ENCODE peak calls at places on chromosomes 4 and X, in six cellular contexts. X is mammary epithelial cell; I is kidney epithelial cell; H is stimulated activated CD4-positive, alpha-beta T cell treated with anti-CD3 and anti-CD28 coated beads, Interleukin-1b, Interleukin-23, amount 100 ng/mL, for 4 hours; N is iris pigment epithelial cell; D is psoas muscle. G is an unnamed sample.
A peak's percentile ranks its signal among the peaks of the same experiment; 100 is the strongest.

GRCh38 chr4:101367201-101367600 is 19.9 kb upstream of the PPP3CA start:
- DNase-seq in X (peak; percentile 79), D (no peak), N (peak; percentile 95), H (no peak), I (peak; percentile 61), G (peak; percentile 97)

GRCh38 chr4:152979731-152980330 is 43.7 kb downstream of the FHDC1 start:
- DNase-seq in I (no peak), X (peak; percentile 79), N (no peak), D (no peak), H (no peak), G (no peak)

GRCh38 chr4:71472946-71473345 is 134.1 kb downstream of the SLC4A4 start:
- DNase-seq in I (peak; percentile 61), D (no peak), H (no peak), X (peak; percentile 5), N (peak; percentile 73), G (peak; percentile 87)

GRCh38 chrX:133989491-133989890 is 4.1 kb upstream of the GPC3 start:
- DNase-seq in H (no peak), D (no peak), X (no peak), N (no peak), I (no peak), G (no peak)

GRCh38 chr4:41883988-41884737 is 51.1 kb upstream of the TMEM33 start:
- DNase-seq in I (no peak), H (no peak), X (no peak), N (no peak), D (no peak), G (no peak)

GRCh38 chr4:40548256-40548655 is 81.4 kb downstream of the RBM47 start:
- DNase-seq in X (no peak), D (no peak), I (no peak), H (no peak), N (peak; percentile 70), G (peak; percentile 77)

GRCh38 chrX:113828470-113828869 is 755.4 kb upstream of the HTR2C start:
- DNase-seq in D (no peak), N (no peak), X (no peak), H (no peak), I (no peak), G (no peak)

GRCh38 chrX:48720580-48721240 is 24.2 kb downstream of the SUV39H1 start:
- DNase-seq in I (no peak), H (no peak), D (no peak), N (no peak), X (no peak), G (no peak)

GRCh38 chr4:83208776-83209365 is 75.7 kb downstream of the COQ2 start:
- DNase-seq in N (no peak), X (peak; percentile 15), I (no peak), H (no peak), D (no peak), G (no peak)

GRCh38 chrX:150162141-150162540 is 201.0 kb upstream of the MAMLD1 start:
- DNase-seq in N (peak; percentile 12), H (no peak), X (peak; percentile 32), D (no peak), I (no peak), G (no peak)

GRCh38 chrX:69556094-69557011 is 52.2 kb downstream of the NALF2 start:
- DNase-seq in X (peak; percentile 3), I (peak; percentile 7), D (no peak), H (no peak), N (peak; percentile 35), G (no peak)

GRCh38 chr4:118716304-118716703 is 31.1 kb downstream of the METTL14 start:
- DNase-seq in X (no peak), N (no peak), I (no peak), H (no peak), D (no peak), G (no peak)

GRCh38 chr4:159360549-159360948 is 257.7 kb downstream of the RAPGEF2 start:
- DNase-seq in I (peak; percentile 63), N (peak; percentile 94), X (peak; percentile 76), D (no peak), H (no peak), G (peak; percentile 96)

GRCh38 chrX:42366181-42366580 is 411.8 kb downstream of the PPP1R2C start:
- DNase-seq in X (peak; percentile 61), N (no peak), H (no peak), D (no peak), I (no peak), G (no peak)

GRCh38 chrX:83022020-83022419 is 486.1 kb upstream of the POU3F4 start:
- DNase-seq in H (no peak), I (peak; percentile 4), N (peak; percentile 16), D (no peak), X (no peak), G (no peak)

GRCh38 chr4:87030606-87031441 is 96.0 kb downstream of the AFF1 start:
- DNase-seq in H (no peak), D (no peak), I (no peak), X (no peak), N (peak; percentile 42), G (peak; percentile 26)

GRCh38 chr4:877502-877901 is 51.6 kb upstream of the CPLX1 start:
- DNase-seq in X (no peak), N (no peak), D (no peak), H (no peak), I (no peak), G (no peak)

GRCh38 chrX:39613508-39613921 is 484.2 kb downstream of the BCOR start:
- DNase-seq in X (peak; percentile 18), I (peak; percentile 49), H (no peak), D (peak; percentile 70), N (no peak), G (no peak)

GRCh38 chrX:3713225-3713936 is at the start of gene PRKX:
- DNase-seq in I (no peak), N (peak; percentile 59), D (peak; percentile 75), H (peak; percentile 60), X (peak; percentile 58), G (peak; percentile 24)

GRCh38 chrX:74523870-74524735 is 90.3 kb downstream of the RLIM start:
- DNase-seq in I (no peak), H (no peak), D (no peak), X (peak; percentile 29), N (no peak), G (no peak)

GRCh38 chr4:104404384-104404783 is 90.3 kb downstream of the CXXC4 start:
- DNase-seq in I (no peak), H (no peak), X (no peak), N (no peak), D (no peak), G (no peak)

GRCh38 chrX:38882894-38883620 is 81.8 kb downstream of the MID1IP1 start:
- DNase-seq in D (no peak), H (no peak), X (peak; percentile 93), N (peak; percentile 47), I (peak; percentile 67), G (peak; percentile 94)

GRCh38 chrX:119189115-119189514 is 47.0 kb upstream of the PGRMC1 start:
- DNase-seq in H (no peak), D (no peak), X (no peak), N (no peak), I (no peak), G (no peak)

GRCh38 chr4:141013899-141014298 is 119.4 kb downstream of the RNF150 start:
- DNase-seq in D (no peak), N (no peak), I (no peak), H (no peak), X (no peak), G (no peak)

GRCh38 chr4:185470503-185471195 is 884 bp downstream of the CCDC110 start:
- DNase-seq in D (peak; percentile 88), X (peak; percentile 38), H (no peak), N (peak; percentile 26), I (no peak), G (no peak)

GRCh38 chr4:74539043-74539790 is 94.3 kb downstream of the AREG start:
- DNase-seq in I (peak; percentile 77), D (no peak), H (no peak), X (peak; percentile 55), N (peak; percentile 64), G (peak; percentile 33)

GRCh38 chr4:122003335-122003734 is 51.5 kb upstream of the TRPC3 start:
- DNase-seq in N (peak; percentile 26), H (no peak), D (peak; percentile 31), X (no peak), I (no peak), G (no peak)

GRCh38 chrX:9912341-9912740 is 54.8 kb upstream of the CLDN34 start:
- DNase-seq in D (no peak), I (no peak), N (no peak), H (no peak), X (peak; percentile 67), G (peak; percentile 20)

GRCh38 chrX:107205770-107206696 is at the start of the genes DNAAF6 and NUP62CL:
- DNase-seq in N (peak; percentile 6), X (peak; percentile 69), H (peak; percentile 46), I (no peak), D (peak; percentile 56), G (peak; percentile 10)

GRCh38 chr4:157012781-157013180 is 41.2 kb upstream of the PDGFC start:
- DNase-seq in H (no peak), D (no peak), I (no peak), N (peak; percentile 87), X (peak; percentile 44), G (peak; percentile 94)

GRCh38 chr4:6728320-6729029 is 12.5 kb downstream of the BLOC1S4 start:
- DNase-seq in H (no peak), X (no peak), D (no peak), I (no peak), N (no peak), G (no peak)

GRCh38 chr4:127732623-127733199 is 2.5 kb downstream of the SLC25A31 start:
- DNase-seq in D (no peak), N (peak; percentile 41), X (peak; percentile 27), I (no peak), H (no peak), G (peak; percentile 16)

GRCh38 chr4:89640620-89641366 is 196.2 kb downstream of the SNCA start:
- DNase-seq in I (peak; percentile 16), D (no peak), X (peak; percentile 14), H (peak; percentile 0), N (peak; percentile 67), G (peak; percentile 51)

GRCh38 chrX:40058719-40059118 is 39.0 kb downstream of the BCOR start:
- DNase-seq in H (no peak), D (no peak), X (no peak), I (no peak), N (no peak), G (no peak)

GRCh38 chr4:12409507-12410190 is 981.0 kb upstream of the HS3ST1 start:
- DNase-seq in D (no peak), I (peak; percentile 88), N (peak; percentile 5), H (no peak), X (peak; percentile 46), G (no peak)

GRCh38 chr4:3221996-3222395 is 27.0 kb upstream of the MSANTD1 start:
- DNase-seq in I (no peak), N (no peak), X (no peak), D (peak; percentile 94), H (no peak), G (no peak)

GRCh38 chr4:94419956-94420355 is 31.8 kb upstream of the PDLIM5 start:
- DNase-seq in I (peak; percentile 39), D (no peak), N (peak; percentile 94), X (peak; percentile 80), H (no peak), G (peak; percentile 64)

GRCh38 chrX:28158019-28158777 is 176.9 kb upstream of the DCAF8L1 start:
- DNase-seq in N (no peak), H (no peak), I (no peak), D (no peak), X (no peak), G (no peak)

GRCh38 chr4:791201-791865 is 34.6 kb downstream of the CPLX1 start:
- DNase-seq in I (no peak), N (no peak), D (no peak), H (no peak), X (no peak), G (no peak)

GRCh38 chrX:150504399-150505186 is 63.8 kb upstream of the MTM1 start:
- DNase-seq in I (no peak), D (no peak), H (no peak), X (no peak), N (no peak), G (peak; percentile 18)